ENCODE peak calls at places on chromosomes 4 and X, in ten cellular contexts. B is GM23248, S is HCT116, X is mammary epithelial cell, T is MM.1S, C is SK-N-SH, P is GM23338, L is fibroblast of lung, Q is PC-3, K is H9. R is an unnamed sample. For H3K27me3 and H4K20me1, the result is how much of the 10 kb centered on the place peaks cover.

GRCh38 chr4:38661371-38661770 is 2.6 kb upstream of the KLF3 start:
- DNase-seq in B (no peak), S (no peak), X (no peak), T (no peak), C (no peak), P (no peak), L (no peak), Q (no peak), K (no peak), R (no peak)

GRCh38 chr4:125735107-125735506 is 420.4 kb downstream of the FAT4 start:
- DNase-seq in B (peak), S (no peak), X (peak), T (no peak), C (peak), P (peak), L (peak), Q (peak), K (peak), R (no peak)

GRCh38 chrX:19334945-19335626 is 8.6 kb upstream of the PDHA1 start:
- DNase-seq in B (no peak), S (peak), X (peak), T (peak), C (no peak), P (peak), L (no peak), Q (peak), K (peak), R (peak)

GRCh38 chr4:139819082-139819481 is 153.5 kb downstream of the MGST2 start:
- DNase-seq in B (no peak), S (no peak), X (no peak), T (no peak), C (no peak), P (no peak), L (no peak), Q (no peak), K (no peak), R (no peak)

GRCh38 chr4:158841540-158841939 is 72.7 kb downstream of the FNIP2 start:
- DNase-seq in B (no peak), S (no peak), X (no peak), T (no peak), C (no peak), P (no peak), L (no peak), Q (no peak), K (no peak), R (no peak)

GRCh38 chr4:99593781-99594636 is 19.4 kb downstream of the MTTP start:
- DNase-seq in B (no peak), S (no peak), X (no peak), T (no peak), C (no peak), P (no peak), L (no peak), Q (no peak), K (no peak), R (no peak)

GRCh38 chr4:26238782-26239647 is 81.8 kb upstream of the RBPJ start:
- DNase-seq in B (peak), S (no peak), X (no peak), T (no peak), C (no peak), P (peak), L (peak), Q (peak), K (no peak), R (no peak)

GRCh38 chrX:47798861-47799260 is 37.8 kb upstream of the ZNF81 start:
- DNase-seq in B (no peak), S (no peak), X (peak), T (no peak), C (no peak), P (no peak), L (no peak), Q (no peak), K (no peak), R (no peak)

DNA sequence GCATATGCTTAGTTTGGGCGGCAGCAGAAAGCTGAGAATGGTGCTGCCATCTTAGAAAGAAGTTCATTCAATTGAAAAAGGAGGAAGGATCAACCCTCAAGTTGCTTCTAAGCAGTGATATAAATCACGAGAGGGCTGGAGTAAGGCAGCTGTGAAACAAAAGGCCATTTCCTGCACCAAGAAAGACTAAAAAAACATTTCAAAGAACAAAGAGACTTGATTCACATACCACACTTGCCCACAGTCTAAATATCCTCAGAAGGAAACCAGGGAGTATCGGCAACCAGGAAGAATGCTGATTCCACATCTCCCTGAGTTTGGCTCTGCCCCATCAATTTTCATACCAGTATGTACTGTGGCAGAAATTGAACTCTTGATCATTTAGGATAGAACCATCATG is 240.1 kb downstream of the OPHN1 start:
- DNase-seq in B (no peak), S (no peak), X (no peak), T (no peak), C (no peak), P (no peak), L (peak), Q (no peak), K (no peak), R (no peak)
- H3K27me3 ChIP-seq in B (under half), S (under half), X (under half), T (under half), C (under half), P (under half), L (under half), Q (under half), K (under half), R (under half)

DNA sequence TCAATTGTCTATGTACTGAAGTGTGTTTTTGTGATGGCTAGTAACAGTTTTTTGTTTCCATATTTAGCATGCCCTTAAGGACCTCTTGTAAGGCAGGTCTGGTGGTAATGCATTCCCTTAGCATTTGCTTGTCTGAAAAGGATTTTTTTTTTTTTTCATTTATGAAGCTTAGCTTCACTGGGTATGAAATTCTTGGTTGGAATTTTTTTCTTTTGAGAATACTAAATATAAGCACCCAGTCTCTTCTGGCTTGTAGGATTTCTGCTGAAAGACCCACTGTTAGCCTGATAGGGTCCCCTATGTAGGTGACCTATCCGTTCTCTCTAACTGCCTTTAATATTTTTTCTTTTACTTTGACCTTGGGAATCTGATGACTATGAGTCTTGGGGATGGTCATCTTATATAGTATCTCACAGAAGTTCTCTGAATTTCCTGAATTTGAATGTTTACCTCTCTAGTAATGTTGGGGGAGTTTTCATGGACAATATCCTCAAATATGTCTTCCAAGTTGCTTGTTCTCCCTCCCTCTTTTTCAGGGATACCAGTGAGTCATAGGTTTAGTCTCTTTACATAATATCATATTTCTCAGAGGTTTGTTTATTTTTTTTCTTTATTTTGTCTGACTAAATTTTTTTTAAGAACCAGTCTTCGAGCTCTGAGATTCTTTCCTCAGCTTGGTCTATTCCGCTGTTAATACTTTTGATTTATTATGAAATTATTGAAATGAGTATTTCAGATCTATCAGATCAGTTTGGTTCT is 157.1 kb upstream of the PGRMC2 start:
- DNase-seq in B (no peak), S (no peak), X (no peak), T (no peak), C (no peak), P (no peak), L (no peak), Q (peak), K (no peak), R (no peak)
- H4K20me1 ChIP-seq in B (under half), S (under half), X (under half), T (under half), C (under half), P (under half), L (under half), Q (under half), K (under half), R (under half)

GRCh38 chrX:16124201-16124600 is 836 bp downstream of the GRPR start:
- DNase-seq in B (no peak), S (no peak), X (no peak), T (no peak), C (no peak), P (no peak), L (no peak), Q (peak), K (no peak), R (no peak)

GRCh38 chrX:16119353-16120220 is 3.8 kb upstream of the GRPR start:
- DNase-seq in B (no peak), S (no peak), X (no peak), T (peak), C (no peak), P (no peak), L (no peak), Q (no peak), K (no peak), R (no peak)

GRCh38 chrX:16125520-16126149 is 2.3 kb downstream of the GRPR start:
- DNase-seq in B (no peak), S (no peak), X (no peak), T (peak), C (no peak), P (no peak), L (no peak), Q (peak), K (no peak), R (no peak)

GRCh38 chrX:16123222-16123786 is at the start of gene GRPR:
- DNase-seq in B (peak), S (peak), X (peak), T (peak), C (peak), P (peak), L (peak), Q (peak), K (peak), R (peak)

DNA sequence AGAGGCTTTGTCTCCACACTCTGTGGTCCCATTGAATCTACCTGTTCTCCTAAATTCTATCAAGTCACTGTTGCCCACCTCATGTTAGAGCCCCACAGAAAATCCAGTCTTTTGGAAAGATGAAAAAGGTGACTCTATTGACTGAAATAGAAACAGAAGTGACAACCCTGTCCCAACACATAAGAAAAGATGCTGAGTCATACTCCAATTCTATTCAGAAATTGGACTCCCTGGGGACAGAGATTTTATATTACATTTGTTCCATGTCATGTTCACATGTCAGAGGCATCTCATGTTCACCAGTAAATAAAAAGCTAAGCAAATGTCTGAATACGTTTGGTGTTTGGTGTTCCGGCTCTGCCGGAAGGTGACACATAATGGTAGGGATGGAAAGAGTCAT is 2.9 kb upstream of the GRPR start:
- DNase-seq in B (peak), S (no peak), X (no peak), T (no peak), C (no peak), P (no peak), L (no peak), Q (no peak), K (no peak), R (no peak)
- H3K27me3 ChIP-seq in B (under half), S (under half), X (under half), T (under half), C (under half), P (under half), L (under half), Q (under half), K (under half), R (under half)

DNA sequence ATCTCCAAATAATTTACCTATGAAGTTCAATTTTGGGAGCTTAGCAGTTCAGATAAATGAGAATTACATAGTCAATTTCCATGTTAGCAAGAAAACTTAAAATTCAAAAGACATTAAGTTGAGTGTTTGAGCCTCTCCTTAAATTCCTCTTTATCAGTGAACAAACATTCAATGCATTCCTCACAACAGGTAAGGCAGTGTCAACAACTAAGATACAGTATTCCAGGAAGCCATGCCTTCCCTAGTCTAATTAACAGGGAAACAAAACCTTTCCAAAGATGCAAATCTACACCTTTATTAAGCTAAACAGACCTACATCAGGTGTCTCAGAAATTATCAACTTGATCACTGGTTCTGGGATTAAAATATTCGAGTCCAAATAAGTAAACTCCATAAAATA is 3.7 kb downstream of the SH3RF1 start:
- DNase-seq in B (no peak), S (no peak), X (no peak), T (no peak), C (no peak), P (peak), L (no peak), Q (peak), K (no peak), R (no peak)
- H4K20me1 ChIP-seq in B (under half), S (under half), X (under half), T (under half), C (half or more), P (under half), L (under half), Q (under half), K (under half), R (under half)

GRCh38 chr4:90025248-90025647 is 101.9 kb upstream of the CCSER1 start:
- DNase-seq in B (peak), S (peak), X (peak), T (no peak), C (no peak), P (peak), L (peak), Q (peak), K (no peak), R (no peak)
- H3K27me3 ChIP-seq in B (under half), S (under half), X (under half), T (under half), C (under half), P (under half), L (under half), Q (under half), K (under half), R (under half)

GRCh38 chr4:52192697-52193096 is 141.6 kb downstream of the SPATA18 start:
- DNase-seq in B (peak), S (no peak), X (no peak), T (no peak), C (no peak), P (no peak), L (no peak), Q (no peak), K (no peak), R (no peak)

GRCh38 chr4:52187603-52188002 is 136.5 kb downstream of the SPATA18 start:
- DNase-seq in B (no peak), S (no peak), X (no peak), T (no peak), C (no peak), P (no peak), L (no peak), Q (no peak), K (no peak), R (no peak)
- H4K20me1 ChIP-seq in B (under half), S (under half), X (under half), T (under half), C (under half), P (under half), L (under half), Q (under half), K (under half), R (under half)

GRCh38 chr4:136818811-136819210 is 713.5 kb downstream of the PCDH18 start:
- DNase-seq in B (no peak), S (no peak), X (no peak), T (no peak), C (no peak), P (no peak), L (peak), Q (no peak), K (no peak), R (no peak)

DNA sequence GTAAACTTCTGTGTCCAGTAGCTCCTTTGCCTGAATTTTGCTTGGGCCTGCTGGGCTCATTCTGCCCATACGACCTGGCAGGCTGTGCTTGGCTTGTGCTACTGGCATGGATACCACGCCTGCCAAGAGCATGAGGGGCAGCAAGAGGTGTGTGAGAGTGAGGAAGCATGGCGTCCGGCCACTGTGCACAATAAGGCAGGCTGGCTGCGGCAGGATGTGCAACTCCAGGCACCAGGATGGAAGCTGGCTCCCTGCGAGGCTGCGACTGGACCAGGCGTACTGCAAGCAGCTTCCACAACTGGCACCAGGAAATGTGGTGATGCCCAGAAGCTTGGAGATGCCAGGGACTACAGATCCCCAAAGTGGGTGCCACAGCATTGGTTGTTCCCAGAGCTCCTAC is 709.3 kb downstream of the PCDH18 start:
- DNase-seq in B (no peak), S (no peak), X (no peak), T (no peak), C (no peak), P (no peak), L (no peak), Q (no peak), K (no peak), R (no peak)
- H3K27me3 ChIP-seq in B (under half), S (under half), X (under half), T (under half), C (under half), P (under half), L (under half), Q (under half), K (under half), R (under half)